ENCODE peak calls at places on chromosomes 16 and 17, in four cellular contexts. V, D, H and L are unnamed samples.

GRCh38 chr17:72237223-72237622 is 116.4 kb downstream of the SOX9 start:
- DNase-seq in V (no peak), D (no peak), H (no peak), L (no peak)

GRCh38 chr17:44556114-44556853 is 1.0 kb upstream of the FZD2 start:
- DNase-seq in V (peak), H (peak), D (no peak), L (peak)

GRCh38 chr16:59899940-59900339 is 1165.8 kb upstream of the GOT2 start:
- DNase-seq in V (no peak), D (no peak), H (no peak), L (no peak)

GRCh38 chr17:50170662-50171370 is 5.0 kb downstream of the SGCA start:
- DNase-seq in V (no peak), D (no peak), H (no peak), L (no peak)

GRCh38 chr16:20744922-20745440 is 3.4 kb upstream of the THUMPD1 start:
- DNase-seq in H (no peak), V (no peak), D (no peak), L (no peak)

GRCh38 chr16:1470543-1471251 is 4.1 kb downstream of the CLCN7 start:
- DNase-seq in D (no peak), H (no peak), V (no peak), L (no peak)

GRCh38 chr17:40779181-40779909 is 3.0 kb downstream of the KRT27 start:
- DNase-seq in H (no peak), D (no peak), V (no peak), L (no peak)

GRCh38 chr17:77793146-77793887 is 165.2 kb upstream of the TNRC6C start:
- DNase-seq in V (no peak), H (no peak), D (no peak), L (no peak)

GRCh38 chr17:48045270-48046001 is 2.7 kb upstream of the NFE2L1 start:
- DNase-seq in H (no peak), V (no peak), D (no peak), L (no peak)

GRCh38 chr16:80993293-80993691 is 13.4 kb downstream of the CMC2 start:
- DNase-seq in H (no peak), V (no peak), D (no peak), L (no peak)

GRCh38 chr16:54921229-54921824 is 9.3 kb upstream of the IRX5 start:
- DNase-seq in H (no peak), V (no peak), D (no peak), L (no peak)

GRCh38 chr16:81405702-81406113 is 38.9 kb upstream of the CMIP start:
- DNase-seq in V (peak), H (peak), D (no peak), L (no peak)

GRCh38 chr17:60142872-60143499 is 6.8 kb upstream of the CA4 start:
- DNase-seq in V (peak), D (peak), H (peak), L (no peak)

GRCh38 chr16:31331141-31331764 is 23.7 kb upstream of the ITGAX start:
- DNase-seq in D (no peak), V (peak), H (no peak), L (peak)

GRCh38 chr16:16099320-16099719 is 124.0 kb downstream of the ABCC6 start:
- DNase-seq in H (no peak), V (no peak), D (no peak), L (no peak)

GRCh38 chr17:50640701-50641338 is 6.1 kb downstream of the ABCC3 start:
- DNase-seq in V (peak), H (no peak), D (no peak), L (no peak)

GRCh38 chr17:80968602-80969029 is 23.0 kb upstream of the CHMP6 start:
- DNase-seq in D (no peak), V (peak), H (peak), L (no peak)

GRCh38 chr16:17078950-17079631 is 391.7 kb downstream of the XYLT1 start:
- DNase-seq in D (no peak), V (no peak), H (no peak), L (no peak)

GRCh38 chr17:10513284-10514067 is 4.9 kb downstream of the MYH1 start:
- DNase-seq in D (no peak), H (no peak), V (no peak), L (no peak)

GRCh38 chr17:55168970-55169687 is 95.6 kb upstream of the HLF start:
- DNase-seq in D (no peak), V (no peak), H (no peak), L (peak)

GRCh38 chr16:67025151-67025550 is 3.8 kb upstream of the CBFB start:
- DNase-seq in V (no peak), H (no peak), D (no peak), L (no peak)

GRCh38 chr16:15864939-15865338 is 8.1 kb upstream of the MYH11 start:
- DNase-seq in H (no peak), D (no peak), V (no peak), L (no peak)

GRCh38 chr16:27238016-27238587 is 30.5 kb downstream of the NSMCE1 start:
- DNase-seq in V (peak), H (peak), D (no peak), L (no peak)

GRCh38 chr16:85354623-85355514 is 242.6 kb upstream of the CIBAR2 start:
- DNase-seq in H (no peak), V (no peak), D (no peak), L (no peak)

GRCh38 chr17:61410555-61411089 is 11.0 kb downstream of the TBX2 start:
- DNase-seq in H (peak), V (peak), D (peak), L (peak)

GRCh38 chr17:40615295-40615988 is 32.2 kb downstream of the SMARCE1 start:
- DNase-seq in V (no peak), H (peak), D (no peak), L (no peak)

GRCh38 chr16:75106351-75107274 is 10.0 kb downstream of the LDHD start:
- DNase-seq in D (no peak), V (peak), H (peak), L (no peak)

GRCh38 chr16:49560018-49560830 is 186.6 kb downstream of the C16orf78 start:
- DNase-seq in H (no peak), D (no peak), V (no peak), L (no peak)

GRCh38 chr16:12613131-12613991 is 190.3 kb downstream of the CPPED1 start:
- DNase-seq in V (no peak), H (no peak), D (no peak), L (no peak)

GRCh38 chr16:83248735-83249469 is 558.9 kb upstream of the HSBP1 start:
- DNase-seq in D (no peak), H (no peak), V (no peak), L (no peak)

GRCh38 chr17:7486181-7486580 is 2.0 kb downstream of the POLR2A start:
- DNase-seq in V (no peak), D (no peak), H (no peak), L (no peak)

GRCh38 chr16:4412159-4412558 is 4.2 kb downstream of the CORO7 start:
- DNase-seq in H (no peak), D (no peak), V (no peak), L (no peak)
- TF ChIP-seq POLR2A in H (no peak), D (no peak), V (no peak), L (no peak)

DNA sequence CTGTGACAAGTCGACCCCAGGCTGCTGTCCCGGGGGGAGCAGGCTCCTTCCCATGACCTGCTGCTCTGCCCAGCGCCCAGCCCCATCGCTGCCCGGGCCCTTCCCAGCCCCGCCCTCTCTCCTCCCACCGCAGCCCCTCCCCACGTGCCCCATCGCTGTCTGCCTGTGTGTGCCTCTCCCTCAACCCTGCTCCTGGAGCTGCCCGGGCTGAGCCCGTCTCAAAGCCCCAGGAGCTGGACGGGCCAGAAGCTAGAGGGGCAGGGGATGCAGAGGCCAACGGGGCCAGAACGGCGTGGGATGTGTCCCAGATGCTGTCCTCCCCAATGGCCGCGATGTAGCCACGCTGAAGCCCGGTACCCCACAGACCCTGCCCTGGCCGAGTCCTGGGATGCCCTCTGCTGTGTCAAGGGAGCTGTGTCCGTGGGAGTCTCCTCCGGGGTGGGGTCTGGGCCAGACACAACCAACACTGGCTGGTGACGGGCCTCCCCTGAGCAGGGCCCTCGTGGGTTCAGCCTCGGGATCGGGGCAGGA is 118.2 kb upstream of the ZNF750 start:
- DNase-seq in H (peak), D (no peak), V (peak), L (no peak)
- TF ChIP-seq POLR2A in H (no peak), D (no peak), V (no peak), L (no peak)

DNA sequence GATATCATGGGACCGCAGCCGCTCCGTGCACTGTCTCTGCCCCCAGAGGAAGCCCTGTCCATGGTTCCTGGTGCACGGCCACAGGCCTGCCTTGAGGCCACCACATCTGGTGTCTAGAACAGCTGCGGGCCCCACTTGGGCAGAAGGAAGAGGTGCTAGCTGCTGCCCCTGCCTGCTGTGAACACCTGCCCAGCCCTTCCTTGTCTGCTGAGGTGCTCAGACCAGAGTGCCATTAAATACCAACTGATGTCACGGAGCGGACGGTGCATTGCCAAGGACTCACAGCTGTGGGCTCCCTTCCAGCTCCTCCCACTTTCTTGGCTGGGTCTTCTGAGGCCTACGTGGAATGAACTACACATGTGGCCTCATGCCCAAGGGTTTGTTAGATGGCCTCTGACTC is 146.1 kb downstream of the RAB11FIP4 start:
- DNase-seq in V (no peak), H (peak), D (no peak), L (no peak)
- TF ChIP-seq POLR2A in V (no peak), H (no peak), D (peak), L (no peak)

DNA sequence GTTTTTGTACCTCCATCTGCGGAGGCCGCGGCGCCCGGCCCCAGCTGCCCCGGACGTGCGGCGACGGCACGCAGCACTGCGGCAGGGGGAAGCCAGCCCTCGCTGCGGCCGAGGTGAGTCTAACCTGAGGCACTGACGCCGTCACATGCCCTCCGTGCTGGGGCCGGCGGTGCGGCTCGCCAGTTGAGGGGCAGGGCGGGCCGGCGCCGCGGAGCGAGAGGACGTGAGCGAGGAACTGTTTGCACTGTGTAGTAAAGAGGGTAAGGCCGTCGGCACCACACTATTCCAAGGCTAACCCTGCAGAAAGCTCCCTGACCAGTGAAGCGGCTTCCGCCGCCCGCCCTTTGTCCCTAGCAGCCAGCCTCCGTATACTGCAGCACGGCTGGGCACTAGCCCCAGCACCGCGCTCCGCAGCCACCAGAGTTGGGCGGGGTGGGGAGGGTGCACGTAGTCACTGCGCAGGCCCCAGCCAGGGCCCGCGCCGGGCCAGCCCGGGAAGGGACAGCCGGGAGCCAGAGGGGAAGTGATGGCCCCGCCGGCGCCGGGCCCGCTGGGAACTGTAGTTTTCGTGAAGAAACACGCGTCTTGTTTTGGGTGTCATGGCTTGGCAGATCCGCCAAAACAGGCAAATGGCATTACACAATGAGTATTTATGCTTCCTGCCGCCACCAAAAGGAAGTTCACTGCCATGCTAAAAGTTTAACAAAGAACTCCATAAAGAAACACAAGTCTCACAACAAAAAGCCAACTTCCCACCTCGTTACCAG is 580 bp upstream of the KANSL1 start:
- DNase-seq in H (peak), D (peak), V (peak), L (peak)
- TF ChIP-seq POLR2A in H (no peak), D (peak), V (peak), L (peak)

GRCh38 chr17:13619462-13619861 is 17.7 kb upstream of the HS3ST3A1 start:
- DNase-seq in V (no peak), H (no peak), D (no peak), L (no peak)
- TF ChIP-seq POLR2A in V (no peak), H (no peak), D (no peak), L (no peak)